ENCODE peak calls at places on chromosomes 1 and 21, in eight cellular contexts. N is left ventricle myocardium inferior, H is fibroblast of lung, V is tibial artery, I is breast epithelium, D is IMR-90, W is uterus, O is esophagus squamous epithelium. L is an unnamed sample.

GRCh38 chr1:214493126-214493796 is 58.1 kb downstream of the PTPN14 start:
- DNase-seq in V (no peak), I (no peak), N (no peak), D (peak; percentile 72), H (no peak), O (no peak), W (no peak), L (no peak)

GRCh38 chr1:222416001-222416791 is 131.7 kb downstream of the HHIPL2 start:
- DNase-seq in H (no peak), W (no peak), I (no peak), D (peak; percentile 64), O (no peak), V (no peak), N (no peak), L (no peak)

GRCh38 chr1:109272831-109273547 is 10.0 kb downstream of the PSRC1 start:
- DNase-seq in D (no peak), N (peak; percentile 12), H (no peak), V (no peak), O (no peak), W (no peak), I (no peak), L (no peak)

GRCh38 chr21:34722684-34723300 is 54.0 kb downstream of the CLIC6 start:
- DNase-seq in I (no peak), W (no peak), N (no peak), H (no peak), D (no peak), V (no peak), O (no peak), L (no peak)

GRCh38 chr1:65221638-65222421 is 73.8 kb downstream of the AK4 start:
- DNase-seq in N (no peak), H (no peak), I (no peak), D (no peak), V (no peak), O (no peak), W (no peak), L (no peak)

GRCh38 chr1:21764615-21765423 is 18.1 kb downstream of the USP48 start:
- DNase-seq in I (peak; percentile 57), D (peak; percentile 83), N (peak; percentile 46), V (peak; percentile 83), W (no peak), H (peak; percentile 89), O (no peak), L (peak; percentile 92)

GRCh38 chr1:18481190-18481920 is 625 bp downstream of the KLHDC7A start:
- DNase-seq in W (no peak), V (no peak), H (no peak), O (no peak), I (no peak), D (no peak), N (no peak), L (no peak)

GRCh38 chr1:181036107-181036843 is 2.5 kb downstream of the MR1 start:
- DNase-seq in O (no peak), N (no peak), W (no peak), I (no peak), H (no peak), V (no peak), D (no peak), L (no peak)

GRCh38 chr1:156594124-156594678 is 2.6 kb downstream of the NAXE start:
- DNase-seq in N (no peak), D (no peak), O (no peak), W (no peak), I (no peak), H (no peak), V (no peak), L (no peak)

GRCh38 chr1:150420560-150421265 is 56.8 kb downstream of the RPRD2 start:
- DNase-seq in O (no peak), D (peak; percentile 39), V (no peak), N (no peak), W (no peak), I (no peak), H (peak; percentile 67), L (no peak)

GRCh38 chr1:51558375-51558924 is 39.4 kb upstream of the EPS15 start:
- DNase-seq in V (no peak), H (peak; percentile 55), I (no peak), W (no peak), D (peak; percentile 47), O (no peak), N (no peak), L (no peak)

GRCh38 chr1:172360511-172360910 is 60.0 kb upstream of the C1orf105 start:
- DNase-seq in W (no peak), I (no peak), N (no peak), O (no peak), H (no peak), V (no peak), D (no peak), L (peak; percentile 98)

GRCh38 chr21:43885721-43886120 is 20.7 kb downstream of the AGPAT3 start:
- DNase-seq in W (no peak), D (no peak), H (no peak), N (no peak), O (no peak), I (no peak), V (no peak), L (no peak)

GRCh38 chr1:18901147-18901951 is 1.0 kb downstream of the ALDH4A1 start:
- DNase-seq in W (no peak), I (no peak), N (no peak), D (no peak), O (no peak), H (no peak), V (no peak), L (no peak)

GRCh38 chr1:91651671-91652071 is 151.0 kb downstream of the CDC7 start:
- DNase-seq in D (peak; percentile 56), O (no peak), V (peak; percentile 75), I (no peak), W (peak; percentile 80), N (peak; percentile 48), H (peak; percentile 96), L (no peak)

GRCh38 chr1:206680279-206680678 is 4.4 kb upstream of the MAPKAPK2 start:
- DNase-seq in O (no peak), I (no peak), N (no peak), V (no peak), H (no peak), D (no peak), W (no peak), L (no peak)
- H3K4me3 ChIP-seq in O (no peak overlapping the region), I (no peak overlapping the region), N (no peak overlapping the region), V (no peak overlapping the region), H (no peak overlapping the region), D (no peak overlapping the region), W (no peak overlapping the region), L (no peak overlapping the region)

GRCh38 chr1:207002731-207003146 is 29.8 kb downstream of the C1orf116 start:
- DNase-seq in H (peak; percentile 40), O (no peak), V (no peak), N (no peak), I (peak; percentile 82), W (no peak), D (peak; percentile 26), L (no peak)

GRCh38 chr1:207007352-207008033 is 25.1 kb downstream of the C1orf116 start:
- DNase-seq in N (no peak), V (no peak), I (peak; percentile 94), W (no peak), O (no peak), H (peak; percentile 36), D (peak; percentile 91), L (peak; percentile 95)

GRCh38 chr1:207006914-207007313 is 25.6 kb downstream of the C1orf116 start:
- DNase-seq in I (no peak), W (no peak), V (no peak), D (no peak), O (no peak), N (no peak), H (no peak), L (no peak)

GRCh38 chr1:207003216-207003615 is 29.3 kb downstream of the C1orf116 start:
- DNase-seq in I (no peak), N (no peak), D (no peak), V (no peak), W (no peak), O (no peak), H (no peak), L (no peak)

GRCh38 chr1:207004931-207005830 is 27.4 kb downstream of the C1orf116 start:
- DNase-seq in O (no peak), N (no peak), V (no peak), H (peak; percentile 63), D (peak; percentile 74), W (no peak), I (peak; percentile 57), L (peak; percentile 66)
- H3K36me3 ChIP-seq in O (no peaks in the 10 kb centered on the region), N (no peaks in the 10 kb centered on the region), V (no peaks in the 10 kb centered on the region), H (no peaks in the 10 kb centered on the region), D (no peaks in the 10 kb centered on the region), W (no peaks in the 10 kb centered on the region), I (no peaks in the 10 kb centered on the region), L (no peaks in the 10 kb centered on the region)

DNA sequence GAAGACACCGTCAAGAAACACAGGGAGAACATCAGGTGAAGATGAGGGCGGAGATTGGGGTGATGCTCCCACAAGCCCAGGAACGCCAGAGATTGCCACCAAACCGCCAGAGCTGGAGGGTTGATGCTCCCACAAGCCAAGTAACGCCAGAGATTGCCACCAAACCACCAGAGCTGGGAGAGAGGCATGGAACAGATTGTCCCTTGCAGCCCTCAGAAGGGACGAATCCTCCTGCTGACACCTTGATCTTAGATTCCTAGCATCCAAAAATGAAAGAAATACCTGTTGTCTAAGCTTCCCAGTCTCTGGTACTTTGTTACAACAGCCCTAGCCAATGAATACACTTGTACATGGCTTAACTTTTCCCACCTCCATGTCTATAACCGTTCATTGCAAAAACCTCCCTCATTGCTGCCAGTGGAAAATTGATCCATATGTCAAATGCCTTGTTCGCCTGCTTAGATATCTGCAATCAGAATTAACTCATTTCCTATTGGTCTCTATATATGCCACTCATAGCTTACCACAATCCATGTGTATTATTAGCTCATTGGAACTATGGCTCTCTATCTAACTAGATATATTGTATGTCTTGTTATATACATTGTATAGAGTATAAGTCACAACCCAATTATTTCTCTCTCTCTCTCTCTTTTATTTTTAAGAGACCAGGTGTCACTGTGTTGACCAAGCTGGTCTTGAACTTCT is 127.4 kb downstream of the ADSS2 start:
- DNase-seq in D (no peak), W (no peak), N (no peak), H (no peak), I (no peak), O (no peak), V (no peak), L (no peak)
- H3K4me3 ChIP-seq in D (no peak overlapping the region), W (no peak overlapping the region), N (no peak overlapping the region), H (no peak overlapping the region), I (no peak overlapping the region), O (peak overlapping the region; percentile 29), V (no peak overlapping the region), L (no peak overlapping the region)

GRCh38 chr1:43570307-43570706 is 39.6 kb downstream of the PTPRF start:
- DNase-seq in D (no peak), N (no peak), V (no peak), H (no peak), W (no peak), I (no peak), O (no peak), L (no peak)

GRCh38 chr1:43572551-43572950 is 41.9 kb downstream of the PTPRF start:
- DNase-seq in I (no peak), N (no peak), O (no peak), H (no peak), V (no peak), W (no peak), D (no peak), L (no peak)

GRCh38 chr1:43573066-43573799 is 42.5 kb downstream of the PTPRF start:
- DNase-seq in N (peak; percentile 36), V (no peak), D (no peak), W (no peak), O (no peak), I (no peak), H (no peak), L (no peak)

GRCh38 chr1:43570784-43571183 is 40.1 kb downstream of the PTPRF start:
- DNase-seq in W (no peak), I (no peak), H (no peak), N (no peak), D (no peak), V (no peak), O (no peak), L (no peak)

GRCh38 chr1:43572084-43572483 is 41.4 kb downstream of the PTPRF start:
- DNase-seq in D (no peak), I (no peak), H (no peak), O (no peak), W (no peak), V (no peak), N (no peak), L (no peak)
- H3K36me3 ChIP-seq in D (peaks cover 45% of the 10 kb centered on the region), I (no peaks in the 10 kb centered on the region), H (peaks cover 2% of the 10 kb centered on the region), O (peaks cover 84% of the 10 kb centered on the region), W (no peaks in the 10 kb centered on the region), V (peaks cover 60% of the 10 kb centered on the region), N (no peaks in the 10 kb centered on the region), L (peaks cover 33% of the 10 kb centered on the region)

L was measured in HAP-1.